ENCODE peak calls at places on chromosome 9, in five cellular contexts. X, N, H, Z and O are unnamed samples. For H3K4me1 and H3K36me3, the result is how much of the 10 kb centered on the place peaks cover.

GRCh38 chr9:104091708-104092107 is 2.4 kb upstream of the SMC2 start:
- DNase-seq in Z (no peak), H (peak), X (peak), N (no peak), O (no peak)

GRCh38 chr9:109319631-109320233 is 1.1 kb downstream of the EPB41L4B start:
- DNase-seq in N (peak), H (no peak), Z (no peak), X (peak), O (no peak)

GRCh38 chr9:114138537-114138936 is 16.8 kb upstream of the COL27A1 start:
- DNase-seq in X (no peak), N (peak), Z (no peak), H (no peak), O (no peak)

GRCh38 chr9:81892440-81892839 is 35.8 kb upstream of the SPATA31D4 start:
- DNase-seq in Z (peak), X (no peak), N (no peak), H (no peak), O (no peak)

GRCh38 chr9:19231126-19232035 is 888 bp downstream of the DENND4C start:
- DNase-seq in Z (peak), X (peak), N (peak), H (peak), O (no peak)

GRCh38 chr9:125361837-125362531 is 100.4 kb downstream of the GAPVD1 start:
- DNase-seq in Z (peak), X (peak), N (peak), H (peak), O (no peak)

GRCh38 chr9:125990793-125991220 is 243.6 kb downstream of the PBX3 start:
- DNase-seq in H (no peak), N (no peak), Z (no peak), X (no peak), O (no peak)

GRCh38 chr9:121884057-121884512 is 209.0 kb downstream of the TTLL11 start:
- DNase-seq in Z (no peak), H (no peak), X (peak), N (peak), O (no peak)

GRCh38 chr9:105296889-105297288 is 52.4 kb downstream of the SLC44A1 start:
- DNase-seq in N (peak), Z (peak), H (peak), X (peak), O (no peak)

GRCh38 chr9:4301971-4302427 is 2.1 kb upstream of the GLIS3 start:
- DNase-seq in H (peak), Z (peak), X (peak), N (peak), O (no peak)

GRCh38 chr9:5448461-5448860 is 1.9 kb upstream of the CD274 start:
- DNase-seq in X (no peak), H (no peak), Z (no peak), N (no peak), O (no peak)

GRCh38 chr9:121582641-121583040 is 68.8 kb upstream of the DAB2IP start:
- DNase-seq in H (no peak), N (no peak), Z (no peak), X (no peak), O (no peak)

GRCh38 chr9:16247188-16247875 is 623.1 kb downstream of the BNC2 start:
- DNase-seq in H (peak), N (no peak), Z (peak), X (no peak), O (no peak)

GRCh38 chr9:69121155-69122085 is 52.7 kb upstream of the TJP2 start:
- DNase-seq in N (peak), Z (peak), X (peak), H (peak), O (peak)

GRCh38 chr9:109469646-109470358 is 28.3 kb downstream of the PTPN3 start:
- DNase-seq in X (peak), Z (peak), N (peak), H (peak), O (no peak)

GRCh38 chr9:108550111-108550510 is 305.7 kb downstream of the ACTL7B start:
- DNase-seq in N (no peak), Z (no peak), X (no peak), H (no peak), O (no peak)

GRCh38 chr9:77616191-77616590 is 31.9 kb downstream of the GNA14 start:
- DNase-seq in N (no peak), Z (no peak), X (no peak), H (no peak), O (no peak)

DNA sequence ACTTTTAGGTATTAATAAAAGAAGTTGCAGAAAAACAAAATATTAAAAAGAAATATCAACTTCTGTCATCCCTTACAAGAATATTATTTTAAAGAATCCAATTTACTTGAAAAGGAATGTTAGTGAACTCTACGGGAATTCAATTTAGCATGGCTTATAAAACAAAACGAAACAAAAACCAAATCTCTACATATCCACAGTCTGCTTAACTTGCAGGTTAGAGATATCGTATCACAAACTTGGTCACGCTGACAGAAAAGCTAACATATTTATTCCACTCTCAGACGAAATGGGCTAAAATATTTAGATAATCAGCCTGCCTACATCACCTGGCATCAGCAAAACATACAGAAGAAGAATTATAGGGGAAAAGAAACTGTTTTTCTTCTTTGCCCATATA is 92.7 kb downstream of the MPDZ start:
- DNase-seq in X (no peak), H (no peak), N (no peak), Z (no peak), O (no peak)
- H3K4me3 ChIP-seq in X (no peak), H (no peak), N (no peak), Z (no peak), O (no peak)

GRCh38 chr9:128081052-128081451 is 13.0 kb downstream of the SLC25A25 start:
- DNase-seq in H (peak), N (peak), Z (no peak), X (no peak), O (no peak)
- H3K4me1 ChIP-seq in H (under half), N (under half), Z (under half), X (under half), O (under half)

GRCh38 chr9:95455714-95456113 is 61.1 kb downstream of the PTCH1 start:
- DNase-seq in N (no peak), Z (no peak), H (no peak), X (no peak), O (no peak)
- H3K36me3 ChIP-seq in N (under half), Z (under half), H (under half), X (under half), O (under half)

GRCh38 chr9:111891910-111892499 is 4.6 kb upstream of the UGCG start:
- DNase-seq in Z (peak), X (peak), H (no peak), N (peak), O (peak)
- H3K4me3 ChIP-seq in Z (no peak), X (no peak), H (no peak), N (no peak), O (no peak)

GRCh38 chr9:131732636-131733340 is 7.1 kb downstream of the RAPGEF1 start:
- DNase-seq in X (no peak), Z (no peak), H (no peak), N (no peak), O (peak)
- H3K4me1 ChIP-seq in X (under half), Z (half or more), H (under half), N (half or more), O (half or more)

GRCh38 chr9:37497320-37497719 is 11.6 kb downstream of the POLR1E start:
- DNase-seq in X (no peak), Z (no peak), H (no peak), N (no peak), O (no peak)
- H3K36me3 ChIP-seq in X (under half), Z (half or more), H (half or more), N (under half), O (under half)

GRCh38 chr9:129628709-129629108 is 2.7 kb downstream of the NTMT1 start:
- DNase-seq in H (no peak), Z (no peak), X (no peak), N (no peak), O (no peak)
- H3K4me3 ChIP-seq in H (no peak), Z (no peak), X (no peak), N (no peak), O (no peak)

GRCh38 chr9:86337469-86338107 is 16.6 kb downstream of the TUT7 start:
- DNase-seq in H (no peak), X (no peak), Z (no peak), N (no peak), O (peak)

GRCh38 chr9:86342269-86342668 is 11.9 kb downstream of the TUT7 start:
- DNase-seq in Z (no peak), H (no peak), N (no peak), X (no peak), O (no peak)

GRCh38 chr9:86344818-86345217 is 9.4 kb downstream of the TUT7 start:
- DNase-seq in X (no peak), H (no peak), N (no peak), Z (no peak), O (no peak)

GRCh38 chr9:86340356-86341006 is 13.7 kb downstream of the TUT7 start:
- DNase-seq in Z (no peak), H (peak), N (no peak), X (no peak), O (no peak)

GRCh38 chr9:86341007-86341491 is 13.2 kb downstream of the TUT7 start:
- DNase-seq in H (no peak), N (no peak), Z (peak), X (no peak), O (no peak)
- H3K4me1 ChIP-seq in H (under half), N (under half), Z (under half), X (under half), O (under half)

GRCh38 chr9:136472640-136473353 is 10.0 kb downstream of the SEC16A start:
- DNase-seq in N (no peak), H (no peak), Z (no peak), X (no peak), O (no peak)

GRCh38 chr9:136473354-136473721 is 9.5 kb downstream of the SEC16A start:
- DNase-seq in N (no peak), X (no peak), Z (no peak), H (no peak), O (no peak)

GRCh38 chr9:136476369-136477150 is 6.3 kb downstream of the SEC16A start:
- DNase-seq in H (no peak), X (no peak), Z (no peak), N (no peak), O (no peak)

GRCh38 chr9:136474021-136474640 is 8.7 kb downstream of the SEC16A start:
- DNase-seq in N (no peak), H (no peak), Z (no peak), X (no peak), O (no peak)

GRCh38 chr9:136474974-136475865 is 7.6 kb downstream of the SEC16A start:
- DNase-seq in X (no peak), H (no peak), N (no peak), Z (no peak), O (no peak)
- H3K36me3 ChIP-seq in X (under half), H (half or more), N (under half), Z (under half), O (half or more)